ENCODE peak calls at places on chromosomes 16 and 17, in nine cellular contexts. C, G, B, R, X, M, Z, N and H are unnamed samples.

GRCh38 chr16:67240506-67240905 is 6.8 kb downstream of the FHOD1 start:
- DNase-seq in R (peak; percentile 70), Z (no peak), B (no peak), G (no peak), M (no peak), C (no peak), X (no peak), N (peak; percentile 34), H (no peak)

GRCh38 chr17:50630524-50631194 is 4.0 kb upstream of the ABCC3 start:
- DNase-seq in R (peak; percentile 56), G (no peak), B (no peak), N (no peak), X (peak; percentile 60), Z (peak; percentile 56), C (peak; percentile 76), M (no peak), H (peak; percentile 53)

GRCh38 chr17:60524463-60525346 is 1.3 kb downstream of the APPBP2 start:
- DNase-seq in M (no peak), R (peak; percentile 10), X (no peak), Z (no peak), N (no peak), B (peak; percentile 29), G (no peak), C (no peak), H (no peak)

GRCh38 chr17:74288785-74289184 is 14.8 kb downstream of the DNAI2 start:
- DNase-seq in B (no peak), G (no peak), X (no peak), M (no peak), C (peak; percentile 53), R (peak; percentile 24), N (no peak), Z (no peak), H (no peak)

GRCh38 chr17:66310528-66311148 is 8.2 kb downstream of the PRKCA start:
- DNase-seq in B (peak; percentile 25), Z (no peak), M (no peak), C (no peak), X (no peak), N (no peak), G (no peak), R (no peak), H (no peak)

GRCh38 chr16:80992676-80993292 is 13.9 kb downstream of the CMC2 start:
- DNase-seq in X (no peak), M (no peak), C (no peak), N (no peak), G (no peak), B (no peak), R (no peak), Z (no peak), H (no peak)

GRCh38 chr17:21287703-21288449 is 3.4 kb downstream of the MAP2K3 start:
- DNase-seq in N (peak; percentile 97), Z (no peak), G (peak; percentile 88), M (peak; percentile 88), B (peak; percentile 94), X (no peak), R (peak; percentile 96), C (peak; percentile 77), H (no peak)

GRCh38 chr17:68807998-68808772 is 147.0 kb downstream of the ABCA8 start:
- DNase-seq in M (no peak), G (no peak), C (no peak), B (no peak), Z (no peak), X (no peak), R (no peak), N (peak; percentile 60), H (no peak)

GRCh38 chr17:18093616-18094408 is 6.1 kb downstream of the DRG2 start:
- DNase-seq in B (peak; percentile 90), N (peak; percentile 63), Z (no peak), M (no peak), R (peak; percentile 87), G (no peak), C (no peak), X (no peak), H (no peak)
- TF ChIP-seq CTCF in B (peak; percentile 74), N (peak; percentile 42), Z (peak; percentile 39), M (peak; percentile 37), R (peak; percentile 47), G (no peak), C (no peak), X (peak; percentile 34), H (peak; percentile 24)

GRCh38 chr17:45231481-45232116 is 9.9 kb downstream of the FMNL1 start:
- DNase-seq in C (no peak), G (no peak), N (no peak), B (no peak), M (no peak), Z (no peak), R (no peak), X (peak; percentile 49), H (peak; percentile 61)
- TF ChIP-seq CTCF in C (peak; percentile 31), G (no peak), N (peak; percentile 31), B (peak; percentile 8), M (peak; percentile 16), Z (peak; percentile 55), R (no peak), X (peak; percentile 25), H (peak; percentile 47)

GRCh38 chr16:21300309-21301167 is 22.4 kb upstream of the CRYM start:
- DNase-seq in B (peak; percentile 99), C (peak; percentile 87), R (peak; percentile 100), M (peak; percentile 99), X (peak; percentile 82), Z (peak; percentile 72), G (peak; percentile 95), N (peak; percentile 100), H (peak; percentile 77)
- TF ChIP-seq CTCF in B (peak; percentile 95), C (peak; percentile 71), R (peak; percentile 97), M (peak; percentile 98), X (peak; percentile 62), Z (peak; percentile 76), G (peak; percentile 91), N (peak; percentile 95), H (no peak)

DNA sequence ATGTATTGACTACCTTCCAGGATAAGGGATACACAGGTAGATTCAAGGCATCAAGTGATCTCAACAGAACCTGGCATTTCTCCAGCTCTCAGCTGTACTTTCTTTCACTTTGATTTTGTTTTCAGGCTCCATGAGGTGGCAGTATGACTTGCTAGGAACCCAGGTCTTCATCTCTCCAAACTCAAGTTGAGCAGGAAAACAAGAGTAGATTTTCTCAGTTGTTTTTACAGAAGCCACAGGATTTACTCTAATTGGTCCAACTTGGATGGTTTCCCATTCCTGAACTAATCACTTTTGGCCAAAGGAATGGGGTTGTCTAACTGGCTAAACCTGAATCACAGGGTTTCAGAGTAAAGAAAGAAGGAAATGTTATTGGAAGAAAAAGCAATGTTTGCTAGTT is 146.6 kb downstream of the TRIM37 start:
- DNase-seq in M (peak; percentile 15), N (peak; percentile 51), G (no peak), C (peak; percentile 57), X (no peak), Z (no peak), B (peak; percentile 61), R (peak; percentile 85), H (no peak)
- TF ChIP-seq CTCF in M (peak; percentile 7), N (peak; percentile 22), G (no peak), C (no peak), X (no peak), Z (no peak), B (peak; percentile 47), R (peak; percentile 40), H (no peak)